ENCODE peak calls at places on chromosomes 7 and 10, in nine cellular contexts. One of them, this sample, is unnamed.

GRCh38 chr7:113824117-113824823 is 94.5 kb downstream of the PPP1R3A start:
- DNase-seq in neural crest cell: no peak
- DNase-seq in HCT116: no peak
- DNase-seq in mammary epithelial cell: peak
- DNase-seq in tibial artery: no peak
- DNase-seq in lower leg skin: no peak
- DNase-seq in fibroblast of pulmonary artery: no peak
- DNase-seq in activated CD8-positive, alpha-beta T cell treated with anti-CD3 and anti-CD28 coated beads for 36 hours: no peak
- DNase-seq in heart right ventricle: no peak
- DNase-seq in this sample: no peak

GRCh38 chr10:58675321-58675720 is 162.6 kb downstream of the BICC1 start:
- DNase-seq in neural crest cell: no peak
- DNase-seq in HCT116: no peak
- DNase-seq in mammary epithelial cell: no peak
- DNase-seq in tibial artery: no peak
- DNase-seq in lower leg skin: no peak
- DNase-seq in fibroblast of pulmonary artery: no peak
- DNase-seq in activated CD8-positive, alpha-beta T cell treated with anti-CD3 and anti-CD28 coated beads for 36 hours: no peak
- DNase-seq in heart right ventricle: no peak
- DNase-seq in this sample: no peak

GRCh38 chr10:43971981-43972380 is 323.3 kb upstream of the ZNF32 start:
- DNase-seq in neural crest cell: no peak
- DNase-seq in HCT116: no peak
- DNase-seq in mammary epithelial cell: no peak
- DNase-seq in tibial artery: no peak
- DNase-seq in lower leg skin: no peak
- DNase-seq in fibroblast of pulmonary artery: no peak
- DNase-seq in activated CD8-positive, alpha-beta T cell treated with anti-CD3 and anti-CD28 coated beads for 36 hours: no peak
- DNase-seq in heart right ventricle: no peak
- DNase-seq in this sample: no peak

GRCh38 chr10:45652511-45652910 is 20.1 kb downstream of the ZFAND4 start:
- DNase-seq in neural crest cell: no peak
- DNase-seq in HCT116: no peak
- DNase-seq in mammary epithelial cell: no peak
- DNase-seq in tibial artery: no peak
- DNase-seq in lower leg skin: no peak
- DNase-seq in fibroblast of pulmonary artery: no peak
- DNase-seq in activated CD8-positive, alpha-beta T cell treated with anti-CD3 and anti-CD28 coated beads for 36 hours: no peak
- DNase-seq in heart right ventricle: no peak
- DNase-seq in this sample: no peak

GRCh38 chr7:31311465-31312074 is 29.0 kb downstream of the NEUROD6 start:
- DNase-seq in neural crest cell: no peak
- DNase-seq in HCT116: no peak
- DNase-seq in mammary epithelial cell: no peak
- DNase-seq in tibial artery: no peak
- DNase-seq in lower leg skin: no peak
- DNase-seq in fibroblast of pulmonary artery: no peak
- DNase-seq in activated CD8-positive, alpha-beta T cell treated with anti-CD3 and anti-CD28 coated beads for 36 hours: no peak
- DNase-seq in heart right ventricle: no peak
- DNase-seq in this sample: no peak

GRCh38 chr7:23261843-23262452 is 15.4 kb downstream of the GPNMB start:
- DNase-seq in neural crest cell: peak
- DNase-seq in HCT116: peak
- DNase-seq in mammary epithelial cell: peak
- DNase-seq in tibial artery: peak
- DNase-seq in lower leg skin: peak
- DNase-seq in fibroblast of pulmonary artery: peak
- DNase-seq in activated CD8-positive, alpha-beta T cell treated with anti-CD3 and anti-CD28 coated beads for 36 hours: peak
- DNase-seq in heart right ventricle: peak
- DNase-seq in this sample: no peak

GRCh38 chr7:32093415-32094408 is 23.5 kb upstream of the PDE1C start:
- DNase-seq in neural crest cell: no peak
- DNase-seq in HCT116: no peak
- DNase-seq in mammary epithelial cell: peak
- DNase-seq in tibial artery: peak
- DNase-seq in lower leg skin: no peak
- DNase-seq in fibroblast of pulmonary artery: peak
- DNase-seq in activated CD8-positive, alpha-beta T cell treated with anti-CD3 and anti-CD28 coated beads for 36 hours: no peak
- DNase-seq in heart right ventricle: peak
- DNase-seq in this sample: peak

GRCh38 chr7:54991341-54991740 is 27.5 kb upstream of the EGFR start:
- DNase-seq in neural crest cell: no peak
- DNase-seq in HCT116: no peak
- DNase-seq in mammary epithelial cell: no peak
- DNase-seq in tibial artery: no peak
- DNase-seq in lower leg skin: no peak
- DNase-seq in fibroblast of pulmonary artery: no peak
- DNase-seq in activated CD8-positive, alpha-beta T cell treated with anti-CD3 and anti-CD28 coated beads for 36 hours: no peak
- DNase-seq in heart right ventricle: no peak
- DNase-seq in this sample: no peak

GRCh38 chr7:75646551-75647102 is 92.1 kb downstream of the HIP1 start:
- DNase-seq in neural crest cell: no peak
- DNase-seq in HCT116: no peak
- DNase-seq in mammary epithelial cell: no peak
- DNase-seq in tibial artery: no peak
- DNase-seq in lower leg skin: no peak
- DNase-seq in fibroblast of pulmonary artery: no peak
- DNase-seq in activated CD8-positive, alpha-beta T cell treated with anti-CD3 and anti-CD28 coated beads for 36 hours: no peak
- DNase-seq in heart right ventricle: no peak
- DNase-seq in this sample: no peak
- TF ChIP-seq CTCF in neural crest cell: no peak
- TF ChIP-seq CTCF in HCT116: no peak
- TF ChIP-seq CTCF in mammary epithelial cell: no peak
- TF ChIP-seq CTCF in tibial artery: no peak
- TF ChIP-seq CTCF in lower leg skin: no peak
- TF ChIP-seq CTCF in fibroblast of pulmonary artery: no peak
- TF ChIP-seq CTCF in activated CD8-positive, alpha-beta T cell treated with anti-CD3 and anti-CD28 coated beads for 36 hours: no peak
- TF ChIP-seq CTCF in heart right ventricle: no peak
- TF ChIP-seq CTCF in this sample: no peak

GRCh38 chr7:111517441-111518037 is 44.8 kb downstream of the IMMP2L start:
- DNase-seq in neural crest cell: no peak
- DNase-seq in HCT116: no peak
- DNase-seq in mammary epithelial cell: peak
- DNase-seq in tibial artery: no peak
- DNase-seq in lower leg skin: no peak
- DNase-seq in fibroblast of pulmonary artery: no peak
- DNase-seq in activated CD8-positive, alpha-beta T cell treated with anti-CD3 and anti-CD28 coated beads for 36 hours: no peak
- DNase-seq in heart right ventricle: no peak
- DNase-seq in this sample: no peak

GRCh38 chr7:111513566-111513965 is 48.7 kb downstream of the IMMP2L start:
- DNase-seq in neural crest cell: no peak
- DNase-seq in HCT116: no peak
- DNase-seq in mammary epithelial cell: no peak
- DNase-seq in tibial artery: no peak
- DNase-seq in lower leg skin: no peak
- DNase-seq in fibroblast of pulmonary artery: no peak
- DNase-seq in activated CD8-positive, alpha-beta T cell treated with anti-CD3 and anti-CD28 coated beads for 36 hours: no peak
- DNase-seq in heart right ventricle: no peak
- DNase-seq in this sample: no peak

GRCh38 chr7:111518264-111518663 is 44.0 kb downstream of the IMMP2L start:
- DNase-seq in neural crest cell: no peak
- DNase-seq in HCT116: no peak
- DNase-seq in mammary epithelial cell: no peak
- DNase-seq in tibial artery: no peak
- DNase-seq in lower leg skin: no peak
- DNase-seq in fibroblast of pulmonary artery: no peak
- DNase-seq in activated CD8-positive, alpha-beta T cell treated with anti-CD3 and anti-CD28 coated beads for 36 hours: no peak
- DNase-seq in heart right ventricle: no peak
- DNase-seq in this sample: no peak

GRCh38 chr7:111511845-111512244 is 50.4 kb downstream of the IMMP2L start:
- DNase-seq in neural crest cell: no peak
- DNase-seq in HCT116: no peak
- DNase-seq in mammary epithelial cell: no peak
- DNase-seq in tibial artery: no peak
- DNase-seq in lower leg skin: no peak
- DNase-seq in fibroblast of pulmonary artery: no peak
- DNase-seq in activated CD8-positive, alpha-beta T cell treated with anti-CD3 and anti-CD28 coated beads for 36 hours: no peak
- DNase-seq in heart right ventricle: no peak
- DNase-seq in this sample: no peak

DNA sequence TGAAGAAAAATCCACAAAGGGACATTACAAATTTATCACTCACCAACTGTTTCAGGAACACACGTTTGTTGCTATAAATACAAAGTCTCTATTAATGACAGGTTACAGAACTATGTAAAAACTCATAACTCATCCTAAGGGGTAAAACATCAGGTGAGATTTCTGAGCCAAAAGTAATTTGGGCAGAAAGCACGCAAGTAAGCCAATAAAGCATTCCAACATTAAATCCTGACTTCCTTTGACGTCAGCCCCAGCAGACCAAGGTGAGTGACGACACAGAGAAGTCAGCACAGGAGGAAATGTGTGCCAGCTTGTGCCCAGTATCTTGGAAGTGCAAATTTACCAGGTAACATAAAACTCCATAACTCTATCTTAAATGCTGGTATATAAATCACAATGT is 45.7 kb downstream of the IMMP2L start:
- DNase-seq in neural crest cell: no peak
- DNase-seq in HCT116: no peak
- DNase-seq in mammary epithelial cell: peak
- DNase-seq in tibial artery: no peak
- DNase-seq in lower leg skin: no peak
- DNase-seq in fibroblast of pulmonary artery: no peak
- DNase-seq in activated CD8-positive, alpha-beta T cell treated with anti-CD3 and anti-CD28 coated beads for 36 hours: no peak
- DNase-seq in heart right ventricle: no peak
- DNase-seq in this sample: no peak
- TF ChIP-seq CTCF in neural crest cell: no peak
- TF ChIP-seq CTCF in HCT116: no peak
- TF ChIP-seq CTCF in mammary epithelial cell: no peak
- TF ChIP-seq CTCF in tibial artery: no peak
- TF ChIP-seq CTCF in lower leg skin: no peak
- TF ChIP-seq CTCF in fibroblast of pulmonary artery: no peak
- TF ChIP-seq CTCF in activated CD8-positive, alpha-beta T cell treated with anti-CD3 and anti-CD28 coated beads for 36 hours: no peak
- TF ChIP-seq CTCF in heart right ventricle: no peak
- TF ChIP-seq CTCF in this sample: no peak

GRCh38 chr10:16754765-16755164 is 62.5 kb downstream of the RSU1 start:
- DNase-seq in neural crest cell: no peak
- DNase-seq in HCT116: no peak
- DNase-seq in mammary epithelial cell: no peak
- DNase-seq in tibial artery: no peak
- DNase-seq in lower leg skin: no peak
- DNase-seq in fibroblast of pulmonary artery: no peak
- DNase-seq in activated CD8-positive, alpha-beta T cell treated with anti-CD3 and anti-CD28 coated beads for 36 hours: no peak
- DNase-seq in heart right ventricle: no peak
- DNase-seq in this sample: no peak

GRCh38 chr10:16748749-16749148 is 68.5 kb downstream of the RSU1 start:
- DNase-seq in neural crest cell: no peak
- DNase-seq in HCT116: no peak
- DNase-seq in mammary epithelial cell: no peak
- DNase-seq in tibial artery: no peak
- DNase-seq in lower leg skin: no peak
- DNase-seq in fibroblast of pulmonary artery: no peak
- DNase-seq in activated CD8-positive, alpha-beta T cell treated with anti-CD3 and anti-CD28 coated beads for 36 hours: no peak
- DNase-seq in heart right ventricle: no peak
- DNase-seq in this sample: no peak

GRCh38 chr10:16751244-16751643 is 66.0 kb downstream of the RSU1 start:
- DNase-seq in neural crest cell: no peak
- DNase-seq in HCT116: peak
- DNase-seq in mammary epithelial cell: no peak
- DNase-seq in tibial artery: no peak
- DNase-seq in lower leg skin: no peak
- DNase-seq in fibroblast of pulmonary artery: no peak
- DNase-seq in activated CD8-positive, alpha-beta T cell treated with anti-CD3 and anti-CD28 coated beads for 36 hours: no peak
- DNase-seq in heart right ventricle: no peak
- DNase-seq in this sample: no peak

GRCh38 chr10:16750461-16750860 is 66.8 kb downstream of the RSU1 start:
- DNase-seq in neural crest cell: no peak
- DNase-seq in HCT116: no peak
- DNase-seq in mammary epithelial cell: no peak
- DNase-seq in tibial artery: no peak
- DNase-seq in lower leg skin: no peak
- DNase-seq in fibroblast of pulmonary artery: no peak
- DNase-seq in activated CD8-positive, alpha-beta T cell treated with anti-CD3 and anti-CD28 coated beads for 36 hours: no peak
- DNase-seq in heart right ventricle: no peak
- DNase-seq in this sample: no peak

GRCh38 chr10:16752099-16752498 is 65.1 kb downstream of the RSU1 start:
- DNase-seq in neural crest cell: no peak
- DNase-seq in HCT116: no peak
- DNase-seq in mammary epithelial cell: no peak
- DNase-seq in tibial artery: no peak
- DNase-seq in lower leg skin: no peak
- DNase-seq in fibroblast of pulmonary artery: no peak
- DNase-seq in activated CD8-positive, alpha-beta T cell treated with anti-CD3 and anti-CD28 coated beads for 36 hours: no peak
- DNase-seq in heart right ventricle: no peak
- DNase-seq in this sample: no peak
- TF ChIP-seq CTCF in neural crest cell: no peak
- TF ChIP-seq CTCF in HCT116: no peak
- TF ChIP-seq CTCF in mammary epithelial cell: no peak
- TF ChIP-seq CTCF in tibial artery: no peak
- TF ChIP-seq CTCF in lower leg skin: no peak
- TF ChIP-seq CTCF in fibroblast of pulmonary artery: no peak
- TF ChIP-seq CTCF in activated CD8-positive, alpha-beta T cell treated with anti-CD3 and anti-CD28 coated beads for 36 hours: no peak
- TF ChIP-seq CTCF in heart right ventricle: no peak
- TF ChIP-seq CTCF in this sample: no peak

GRCh38 chr10:34017281-34017680 is 682.8 kb upstream of the NRP1 start:
- DNase-seq in neural crest cell: no peak
- DNase-seq in HCT116: peak
- DNase-seq in mammary epithelial cell: no peak
- DNase-seq in tibial artery: no peak
- DNase-seq in lower leg skin: no peak
- DNase-seq in fibroblast of pulmonary artery: no peak
- DNase-seq in activated CD8-positive, alpha-beta T cell treated with anti-CD3 and anti-CD28 coated beads for 36 hours: no peak
- DNase-seq in heart right ventricle: no peak
- DNase-seq in this sample: no peak
- TF ChIP-seq CTCF in neural crest cell: peak
- TF ChIP-seq CTCF in HCT116: peak
- TF ChIP-seq CTCF in mammary epithelial cell: peak
- TF ChIP-seq CTCF in tibial artery: no peak
- TF ChIP-seq CTCF in lower leg skin: no peak
- TF ChIP-seq CTCF in fibroblast of pulmonary artery: no peak
- TF ChIP-seq CTCF in activated CD8-positive, alpha-beta T cell treated with anti-CD3 and anti-CD28 coated beads for 36 hours: no peak
- TF ChIP-seq CTCF in heart right ventricle: no peak
- TF ChIP-seq CTCF in this sample: no peak

DNA sequence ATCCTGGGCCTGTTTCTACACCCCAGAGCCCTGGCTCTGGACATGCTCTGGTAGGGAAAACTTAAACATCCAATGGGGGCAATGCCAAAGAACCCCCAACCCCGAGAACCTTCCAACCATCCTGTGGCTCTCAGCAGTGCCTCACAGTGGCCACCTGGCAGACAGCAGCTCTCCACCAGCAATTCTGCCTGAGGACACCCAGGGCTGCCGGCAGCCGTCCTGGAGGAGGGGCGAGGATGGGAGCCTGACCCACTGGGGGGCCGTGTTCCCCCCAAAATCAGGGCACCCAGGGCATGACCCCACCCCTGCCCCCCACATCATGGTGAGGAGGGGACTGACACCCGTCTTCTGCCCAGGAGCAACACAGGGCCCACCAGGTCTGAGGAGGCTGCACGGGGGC is 32.7 kb downstream of the DPYSL4 start:
- DNase-seq in neural crest cell: no peak
- DNase-seq in HCT116: no peak
- DNase-seq in mammary epithelial cell: no peak
- DNase-seq in tibial artery: no peak
- DNase-seq in lower leg skin: no peak
- DNase-seq in fibroblast of pulmonary artery: no peak
- DNase-seq in activated CD8-positive, alpha-beta T cell treated with anti-CD3 and anti-CD28 coated beads for 36 hours: no peak
- DNase-seq in heart right ventricle: no peak
- DNase-seq in this sample: no peak
- TF ChIP-seq CTCF in neural crest cell: peak
- TF ChIP-seq CTCF in HCT116: peak
- TF ChIP-seq CTCF in mammary epithelial cell: peak
- TF ChIP-seq CTCF in tibial artery: no peak
- TF ChIP-seq CTCF in lower leg skin: no peak
- TF ChIP-seq CTCF in fibroblast of pulmonary artery: peak
- TF ChIP-seq CTCF in activated CD8-positive, alpha-beta T cell treated with anti-CD3 and anti-CD28 coated beads for 36 hours: no peak
- TF ChIP-seq CTCF in heart right ventricle: no peak
- TF ChIP-seq CTCF in this sample: no peak

GRCh38 chr7:42071372-42072261 is 165.4 kb downstream of the GLI3 start:
- DNase-seq in neural crest cell: no peak
- DNase-seq in HCT116: no peak
- DNase-seq in mammary epithelial cell: peak
- DNase-seq in tibial artery: no peak
- DNase-seq in lower leg skin: no peak
- DNase-seq in fibroblast of pulmonary artery: peak
- DNase-seq in activated CD8-positive, alpha-beta T cell treated with anti-CD3 and anti-CD28 coated beads for 36 hours: no peak
- DNase-seq in heart right ventricle: no peak
- DNase-seq in this sample: no peak
- TF ChIP-seq CTCF in neural crest cell: peak
- TF ChIP-seq CTCF in HCT116: no peak
- TF ChIP-seq CTCF in mammary epithelial cell: peak
- TF ChIP-seq CTCF in tibial artery: peak
- TF ChIP-seq CTCF in lower leg skin: no peak
- TF ChIP-seq CTCF in fibroblast of pulmonary artery: peak
- TF ChIP-seq CTCF in activated CD8-positive, alpha-beta T cell treated with anti-CD3 and anti-CD28 coated beads for 36 hours: no peak
- TF ChIP-seq CTCF in heart right ventricle: no peak
- TF ChIP-seq CTCF in this sample: no peak

This sample was measured in thoracic aorta.